ENCODE peak calls at places on chromosomes 16 and 17, in six cellular contexts. N is Caco-2, R is psoas muscle, E is heart left ventricle, J is GM20000, W is SK-N-SH. H is an unnamed sample.
A peak's percentile ranks its signal among the peaks of the same experiment; 100 is the strongest.

GRCh38 chr16:53608094-53608493 is 95.6 kb downstream of the RPGRIP1L start:
- DNase-seq in W (no peak), N (no peak), R (no peak), J (no peak), E (no peak), H (no peak)

GRCh38 chr17:57783338-57783742 is 38.2 kb upstream of the CCDC182 start:
- DNase-seq in R (peak; percentile 70), N (peak; percentile 70), J (peak; percentile 79), E (peak; percentile 71), W (peak; percentile 98), H (peak; percentile 86)

GRCh38 chr17:76700627-76701470 is 9.9 kb downstream of the MXRA7 start:
- DNase-seq in E (peak; percentile 84), J (no peak), N (no peak), W (peak; percentile 85), R (peak; percentile 75), H (no peak)

GRCh38 chr17:74245145-74245817 is 28.8 kb upstream of the DNAI2 start:
- DNase-seq in E (no peak), N (no peak), J (no peak), R (no peak), W (peak; percentile 56), H (no peak)

GRCh38 chr17:38579934-38580333 is 25.8 kb downstream of the SRCIN1 start:
- DNase-seq in E (peak; percentile 46), W (peak; percentile 94), J (no peak), N (no peak), R (no peak), H (no peak)

GRCh38 chr16:12658506-12658905 is 145.2 kb downstream of the CPPED1 start:
- DNase-seq in E (no peak), R (no peak), J (no peak), W (no peak), N (no peak), H (no peak)

GRCh38 chr17:75622071-75622470 is 11.2 kb upstream of the SMIM5 start:
- DNase-seq in W (no peak), R (no peak), N (no peak), J (no peak), E (no peak), H (no peak)

GRCh38 chr17:83012873-83013778 is 66.3 kb upstream of the METRNL start:
- DNase-seq in J (peak; percentile 70), E (no peak), R (no peak), N (no peak), W (peak; percentile 41), H (no peak)

GRCh38 chr16:67936124-67936875 is at the start of gene PSMB10:
- DNase-seq in R (peak; percentile 47), J (peak; percentile 49), N (no peak), E (peak; percentile 68), W (peak; percentile 74), H (no peak)

GRCh38 chr17:72476575-72476986 is 355.8 kb downstream of the SOX9 start:
- DNase-seq in R (no peak), E (no peak), W (no peak), N (no peak), J (no peak), H (no peak)

GRCh38 chr16:68429081-68429740 is 19.1 kb downstream of the SMPD3 start:
- DNase-seq in J (no peak), W (no peak), E (no peak), N (no peak), R (no peak), H (no peak)

GRCh38 chr17:19703776-19704371 is 12.5 kb downstream of the SLC47A2 start:
- DNase-seq in R (peak; percentile 52), E (no peak), N (no peak), J (no peak), W (peak; percentile 72), H (no peak)

GRCh38 chr17:70288540-70289290 is 119.4 kb downstream of the KCNJ2 start:
- DNase-seq in J (no peak), E (no peak), N (no peak), W (no peak), R (no peak), H (no peak)

DNA sequence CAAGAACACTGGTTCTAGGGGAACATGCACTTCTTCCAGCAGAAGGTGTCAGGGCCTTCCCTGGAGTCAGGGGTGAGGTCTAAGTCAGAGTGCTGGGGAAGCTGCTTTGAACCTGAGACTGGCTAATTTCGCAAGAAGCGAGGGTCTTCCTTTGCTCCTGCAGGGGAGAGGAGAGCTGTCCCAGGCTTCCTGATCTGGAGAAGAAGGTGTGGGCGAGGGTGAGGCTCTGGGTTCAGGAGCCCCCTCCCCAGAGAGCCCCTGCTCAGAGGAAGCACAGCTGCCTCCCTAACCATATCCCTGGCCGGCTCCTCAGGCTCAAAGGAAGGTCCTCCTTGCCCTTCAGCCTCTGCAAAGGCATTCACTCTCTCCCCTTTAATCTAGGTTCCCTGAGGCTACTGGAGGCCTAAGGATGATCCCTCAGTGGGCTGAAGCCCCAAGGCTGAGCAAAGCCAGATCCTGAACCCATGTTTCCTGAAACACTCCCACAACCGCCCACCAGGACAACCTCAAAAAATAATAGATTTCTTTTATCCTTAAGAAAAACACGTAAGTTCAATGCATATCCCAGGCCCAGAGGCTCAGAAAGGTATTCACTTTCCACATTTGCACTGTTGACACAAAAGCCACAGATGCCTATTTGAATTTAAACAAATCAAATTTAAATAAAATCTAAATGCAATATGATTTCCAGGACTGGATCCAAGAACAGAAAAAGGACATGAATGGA is 71.4 kb upstream of the RCVRN start:
- DNase-seq in R (no peak), W (no peak), N (no peak), E (no peak), J (no peak), H (no peak)
- TF ChIP-seq CTCF in R (no peak), W (no peak), N (no peak), E (no peak), J (no peak), H (no peak)

GRCh38 chr16:87812200-87812656 is 46.4 kb upstream of the KLHDC4 start:
- DNase-seq in J (no peak), R (no peak), E (no peak), W (peak; percentile 65), N (peak; percentile 33), H (no peak)
- TF ChIP-seq CTCF in J (no peak), R (no peak), E (no peak), W (no peak), N (no peak), H (no peak)

DNA sequence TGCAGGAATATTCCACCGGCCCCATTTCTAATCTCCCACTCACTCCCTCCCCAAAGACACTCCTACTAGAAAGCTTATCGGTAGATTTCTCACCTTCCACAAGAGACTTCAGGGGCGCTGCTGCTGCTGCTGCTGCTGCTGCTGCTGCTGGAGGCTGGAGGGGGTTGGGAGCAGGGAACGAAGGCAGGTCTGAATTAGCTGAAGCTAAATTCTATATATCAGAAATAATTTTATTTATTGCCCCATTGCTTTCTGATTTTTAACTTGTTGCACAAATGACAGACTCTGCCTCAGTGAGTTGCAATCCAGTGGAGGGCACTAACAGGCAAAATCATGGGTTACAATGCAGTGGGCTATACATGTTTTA is 25.8 kb upstream of the HLF start:
- DNase-seq in W (peak; percentile 55), R (no peak), J (peak; percentile 29), N (peak; percentile 50), E (no peak), H (no peak)
- TF ChIP-seq CTCF in W (peak; percentile 20), R (no peak), J (no peak), N (peak; percentile 43), E (no peak), H (no peak)

GRCh38 chr17:67868176-67868575 is 42.9 kb downstream of the BPTF start:
- DNase-seq in J (no peak), R (no peak), E (no peak), N (no peak), W (peak; percentile 76), H (no peak)

GRCh38 chr17:67867591-67867990 is 42.3 kb downstream of the BPTF start:
- DNase-seq in W (no peak), N (no peak), E (no peak), R (no peak), J (no peak), H (no peak)

GRCh38 chr17:67865438-67865837 is 40.1 kb downstream of the BPTF start:
- DNase-seq in W (no peak), R (no peak), E (no peak), J (no peak), N (no peak), H (no peak)

GRCh38 chr17:67863624-67864247 is 38.4 kb downstream of the BPTF start:
- DNase-seq in W (no peak), E (no peak), R (no peak), N (no peak), J (peak; percentile 30), H (no peak)

GRCh38 chr17:67862614-67863217 is 37.4 kb downstream of the BPTF start:
- DNase-seq in R (no peak), N (no peak), J (no peak), W (no peak), E (no peak), H (no peak)
- TF ChIP-seq CTCF in R (no peak), N (no peak), J (no peak), W (peak; percentile 35), E (no peak), H (peak; percentile 14)

GRCh38 chr17:40067710-40068109 is 4.9 kb downstream of the THRA start:
- DNase-seq in E (no peak), J (no peak), R (no peak), N (no peak), W (no peak), H (no peak)

GRCh38 chr17:40068584-40068916 is 5.8 kb downstream of the THRA start:
- DNase-seq in W (no peak), E (no peak), N (no peak), J (no peak), R (no peak), H (no peak)

GRCh38 chr17:40068129-40068581 is 5.4 kb downstream of the THRA start:
- DNase-seq in J (no peak), N (no peak), R (no peak), W (no peak), E (peak; percentile 28), H (no peak)

GRCh38 chr17:40069751-40070643 is 7.2 kb downstream of the THRA start:
- DNase-seq in N (no peak), J (peak; percentile 54), W (peak; percentile 52), E (peak; percentile 62), R (no peak), H (no peak)

GRCh38 chr17:40068917-40069750 is 6.4 kb downstream of the THRA start:
- DNase-seq in J (peak; percentile 74), E (peak; percentile 97), N (no peak), R (peak; percentile 93), W (peak; percentile 76), H (no peak)
- TF ChIP-seq CTCF in J (no peak), E (no peak), N (no peak), R (no peak), W (no peak), H (no peak)

GRCh38 chr16:87420401-87421368 is 28.5 kb downstream of the MAP1LC3B start:
- DNase-seq in E (no peak), W (no peak), N (no peak), J (no peak), R (no peak), H (no peak)
- TF ChIP-seq CTCF in E (no peak), W (no peak), N (peak; percentile 21), J (no peak), R (no peak), H (no peak)

H was measured in progenitor cell of endocrine pancreas.